ENCODE peak calls at places on chromosomes 16 and 17, in ten cellular contexts. N is IMR-90, T is cardiac muscle cell, J is neural progenitor cell, P is ovary, Q is prostate gland, R is tibial nerve, M is adrenal gland, K is heart right ventricle, L is K562. F is an unnamed sample.

GRCh38 chr17:55265434-55266021 is 768 bp downstream of the HLF start:
- DNase-seq in N (no peak), T (no peak), J (peak), P (peak), Q (no peak), R (no peak), M (peak), K (peak), L (no peak), F (no peak)

GRCh38 chr17:50691550-50692447 is 15.9 kb downstream of the ANKRD40 start:
- DNase-seq in N (no peak), T (no peak), J (no peak), P (no peak), Q (no peak), R (no peak), M (no peak), K (no peak), L (no peak), F (no peak)

GRCh38 chr17:73986641-73987177 is 216.8 kb upstream of the RPL38 start:
- DNase-seq in N (no peak), T (no peak), J (no peak), P (no peak), Q (no peak), R (no peak), M (no peak), K (no peak), L (no peak), F (no peak)

GRCh38 chr16:48382131-48382530 is 3.1 kb downstream of the SIAH1 start:
- DNase-seq in N (no peak), T (no peak), J (no peak), P (no peak), Q (no peak), R (no peak), M (no peak), K (no peak), L (no peak), F (no peak)

GRCh38 chr17:8900626-8901585 is 33.4 kb upstream of the PIK3R6 start:
- DNase-seq in N (no peak), T (no peak), J (no peak), P (no peak), Q (no peak), R (no peak), M (no peak), K (no peak), L (no peak), F (peak)

GRCh38 chr17:38324141-38324540 is 19.6 kb downstream of the GPR179 start:
- DNase-seq in N (no peak), T (no peak), J (no peak), P (no peak), Q (no peak), R (no peak), M (no peak), K (no peak), L (no peak), F (no peak)

GRCh38 chr16:12157510-12158093 is 181.1 kb downstream of the SNX29 start:
- DNase-seq in N (peak), T (no peak), J (no peak), P (no peak), Q (no peak), R (no peak), M (no peak), K (no peak), L (no peak), F (no peak)

GRCh38 chr16:64250866-64251265 is 871.0 kb downstream of the CDH11 start:
- DNase-seq in N (peak), T (peak), J (no peak), P (no peak), Q (no peak), R (no peak), M (no peak), K (no peak), L (no peak), F (no peak)

GRCh38 chr17:75844530-75845057 is 390 bp upstream of the UNC13D start:
- DNase-seq in N (no peak), T (no peak), J (no peak), P (no peak), Q (peak), R (no peak), M (peak), K (no peak), L (peak), F (no peak)

GRCh38 chr16:11183035-11183812 is 72.8 kb downstream of the SOCS1 start:
- DNase-seq in N (no peak), T (no peak), J (peak), P (no peak), Q (no peak), R (no peak), M (no peak), K (no peak), L (no peak), F (no peak)

GRCh38 chr17:6478486-6478885 is 34.2 kb downstream of the PIMREG start:
- DNase-seq in N (no peak), T (no peak), J (no peak), P (no peak), Q (no peak), R (no peak), M (no peak), K (no peak), L (no peak), F (no peak)

GRCh38 chr16:474420-475122 is 49.1 kb downstream of the RAB11FIP3 start:
- DNase-seq in N (no peak), T (no peak), J (no peak), P (no peak), Q (no peak), R (no peak), M (no peak), K (no peak), L (no peak), F (no peak)
- H3K27ac ChIP-seq in N (no peak), T (peak), J (no peak), P (no peak), Q (no peak), R (no peak), M (no peak), K (no peak), L (no peak), F (no peak)

GRCh38 chr16:564690-565419 is 1.9 kb upstream of the NHLRC4 start:
- DNase-seq in N (no peak), T (no peak), J (no peak), P (no peak), Q (no peak), R (no peak), M (no peak), K (no peak), L (no peak), F (no peak)
- H3K27ac ChIP-seq in N (no peak), T (peak), J (no peak), P (peak), Q (no peak), R (no peak), M (no peak), K (no peak), L (no peak), F (no peak)

DNA sequence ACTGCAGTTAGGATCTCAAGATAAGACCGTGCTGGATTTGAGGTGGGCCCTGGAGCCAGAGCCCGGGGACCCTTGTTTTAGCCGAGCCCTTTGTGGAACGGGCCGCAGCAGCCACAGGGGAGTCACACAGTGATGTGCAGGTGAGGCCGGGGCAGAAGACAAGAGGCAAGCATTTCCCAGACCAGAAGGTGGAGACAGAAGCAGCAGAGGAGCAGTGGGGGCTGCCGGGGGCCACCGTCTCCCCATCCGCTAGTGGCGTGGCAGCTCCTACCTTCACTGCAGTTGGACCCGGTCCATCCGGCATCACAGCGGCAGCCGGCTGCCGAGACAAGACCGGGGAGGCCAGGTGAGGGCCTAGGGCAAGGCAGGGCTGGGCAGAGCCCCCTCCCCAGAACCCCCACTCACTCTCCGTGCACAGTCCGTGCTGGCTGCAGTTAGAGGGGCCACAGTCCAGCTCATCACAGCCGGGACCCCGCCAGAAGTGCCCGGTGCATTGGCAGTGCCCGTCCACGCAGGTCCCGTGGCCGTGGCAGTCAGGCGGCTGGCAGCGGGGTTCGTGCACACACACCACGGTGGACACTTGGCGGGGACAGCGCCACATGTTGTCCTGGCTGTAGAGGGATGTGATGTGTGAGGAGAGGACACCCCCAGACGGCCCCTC is 6.0 kb downstream of the NAGPA start:
- DNase-seq in N (no peak), T (no peak), J (no peak), P (no peak), Q (no peak), R (no peak), M (no peak), K (no peak), L (no peak), F (no peak)
- H3K27ac ChIP-seq in N (no peak), T (no peak), J (no peak), P (no peak), Q (no peak), R (no peak), M (no peak), K (no peak), L (no peak), F (no peak)

DNA sequence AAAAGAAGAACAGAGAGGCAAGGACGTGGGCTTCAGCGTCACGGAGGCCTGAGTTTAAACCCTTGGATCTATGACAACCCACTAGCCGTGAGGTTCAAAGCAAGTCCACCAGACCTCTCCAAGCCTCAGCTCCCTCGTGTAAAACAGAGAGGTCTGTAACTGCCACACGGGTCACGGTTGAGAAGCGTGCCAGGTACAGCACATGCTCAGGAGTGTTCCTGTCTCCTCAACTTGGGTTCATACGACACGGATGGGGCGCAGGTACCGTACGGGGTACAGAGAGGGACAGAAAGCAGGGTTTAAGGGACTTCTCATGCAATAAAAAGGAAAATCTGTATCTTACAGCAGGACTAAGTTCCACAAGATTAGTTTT is 91.7 kb downstream of the NXN start:
- DNase-seq in N (no peak), T (no peak), J (no peak), P (no peak), Q (no peak), R (no peak), M (no peak), K (no peak), L (no peak), F (no peak)
- H3K27ac ChIP-seq in N (no peak), T (peak), J (peak), P (no peak), Q (peak), R (peak), M (no peak), K (no peak), L (no peak), F (no peak)

GRCh38 chr16:9932919-9933653 is 249.1 kb downstream of the GRIN2A start:
- DNase-seq in N (no peak), T (no peak), J (no peak), P (no peak), Q (no peak), R (no peak), M (no peak), K (no peak), L (no peak), F (no peak)
- H3K27ac ChIP-seq in N (no peak), T (no peak), J (no peak), P (no peak), Q (no peak), R (no peak), M (no peak), K (no peak), L (no peak), F (no peak)

GRCh38 chr17:72705905-72706395 is 386.5 kb downstream of the SLC39A11 start:
- DNase-seq in N (no peak), T (no peak), J (no peak), P (no peak), Q (no peak), R (no peak), M (no peak), K (no peak), L (no peak), F (no peak)
- H3K27ac ChIP-seq in N (no peak), T (no peak), J (peak), P (no peak), Q (peak), R (no peak), M (no peak), K (no peak), L (no peak), F (no peak)

GRCh38 chr17:81581758-81582157 is 29.6 kb upstream of the FAAP100 start:
- DNase-seq in N (no peak), T (no peak), J (no peak), P (no peak), Q (no peak), R (no peak), M (no peak), K (no peak), L (no peak), F (no peak)

GRCh38 chr17:81582769-81583168 is 30.6 kb upstream of the FAAP100 start:
- DNase-seq in N (no peak), T (no peak), J (no peak), P (no peak), Q (no peak), R (no peak), M (no peak), K (no peak), L (no peak), F (no peak)

GRCh38 chr17:81582341-81582740 is 30.2 kb upstream of the FAAP100 start:
- DNase-seq in N (peak), T (no peak), J (no peak), P (no peak), Q (no peak), R (no peak), M (no peak), K (no peak), L (no peak), F (no peak)

GRCh38 chr17:81586096-81586495 is 33.9 kb upstream of the FAAP100 start:
- DNase-seq in N (no peak), T (no peak), J (no peak), P (no peak), Q (no peak), R (no peak), M (no peak), K (no peak), L (no peak), F (no peak)

DNA sequence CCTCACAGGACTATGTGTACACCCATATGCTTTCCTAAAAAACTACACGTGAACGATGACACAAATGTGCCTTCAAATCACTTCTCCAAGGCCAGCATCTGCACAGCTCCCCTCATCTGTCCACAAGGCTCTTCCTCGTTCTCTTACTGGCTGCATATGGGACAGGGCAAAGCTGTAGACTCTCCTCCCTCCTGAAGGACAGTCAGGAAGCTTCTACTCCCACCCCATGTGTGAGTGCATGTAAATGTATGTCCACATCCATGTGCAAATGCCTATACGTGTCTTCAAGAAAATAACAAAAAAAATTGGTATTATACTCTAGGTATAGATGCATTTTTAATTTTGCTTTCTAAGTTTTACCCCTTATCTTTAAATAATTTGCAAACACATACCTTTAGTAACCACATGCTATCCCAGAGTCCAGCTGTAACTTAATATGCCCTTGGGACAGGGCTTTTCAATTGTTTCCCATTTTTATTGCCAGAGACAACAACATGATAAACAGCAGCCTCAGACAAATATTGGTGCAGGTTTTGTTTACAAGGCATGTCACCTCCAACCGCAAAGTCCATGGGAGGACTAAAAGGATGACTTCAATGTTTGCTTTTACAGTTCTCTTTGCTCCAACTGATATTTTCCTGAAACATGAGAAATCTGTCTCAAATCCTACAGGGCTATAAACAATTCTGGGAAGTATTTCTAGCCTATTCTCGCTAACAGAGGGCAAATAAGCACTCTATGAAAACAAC is 31.6 kb upstream of the FAAP100 start:
- DNase-seq in N (peak), T (no peak), J (no peak), P (no peak), Q (no peak), R (no peak), M (no peak), K (no peak), L (no peak), F (no peak)
- H3K27ac ChIP-seq in N (no peak), T (no peak), J (no peak), P (no peak), Q (no peak), R (no peak), M (no peak), K (no peak), L (no peak), F (no peak)

GRCh38 chr17:40462343-40463121 is 19.3 kb downstream of the IGFBP4 start:
- DNase-seq in N (no peak), T (no peak), J (no peak), P (peak), Q (no peak), R (no peak), M (peak), K (no peak), L (no peak), F (no peak)

GRCh38 chr17:40461036-40461721 is 17.9 kb downstream of the IGFBP4 start:
- DNase-seq in N (no peak), T (no peak), J (no peak), P (no peak), Q (no peak), R (no peak), M (peak), K (no peak), L (no peak), F (no peak)

GRCh38 chr17:40463122-40463550 is 19.9 kb downstream of the IGFBP4 start:
- DNase-seq in N (no peak), T (no peak), J (peak), P (no peak), Q (no peak), R (no peak), M (peak), K (no peak), L (no peak), F (no peak)

GRCh38 chr17:40460585-40460975 is 17.3 kb downstream of the IGFBP4 start:
- DNase-seq in N (no peak), T (no peak), J (no peak), P (no peak), Q (no peak), R (no peak), M (no peak), K (no peak), L (no peak), F (no peak)

DNA sequence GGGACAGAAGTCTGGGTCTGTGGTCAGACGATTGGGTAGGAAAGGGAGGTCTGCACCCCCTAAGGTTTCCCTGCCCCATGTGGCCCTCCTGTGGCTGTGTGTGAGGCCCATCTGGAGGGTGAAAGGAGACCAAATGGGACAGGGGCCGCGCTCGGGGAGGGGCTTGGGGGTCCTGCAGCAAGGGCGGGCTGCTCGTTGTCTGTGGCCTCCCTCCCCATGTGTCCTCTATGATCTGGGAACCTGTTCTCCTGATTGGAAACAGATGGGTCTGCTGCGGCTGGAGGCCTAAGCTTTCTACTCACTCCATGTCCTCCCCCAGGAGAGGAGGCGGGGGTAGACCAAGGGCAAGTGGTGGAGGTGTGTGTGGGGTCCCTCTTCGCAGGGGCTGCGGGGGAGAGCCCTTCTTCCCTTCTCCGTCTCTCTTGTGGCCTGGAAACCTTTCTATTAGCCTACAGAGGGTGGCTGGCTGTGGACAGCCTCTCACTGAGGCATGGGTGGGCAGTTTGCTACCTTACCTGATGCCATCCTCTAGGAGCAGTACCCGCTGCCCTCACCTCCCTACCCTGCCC is 18.6 kb downstream of the IGFBP4 start:
- DNase-seq in N (no peak), T (no peak), J (no peak), P (peak), Q (no peak), R (no peak), M (peak), K (no peak), L (no peak), F (no peak)
- H3K27ac ChIP-seq in N (peak), T (no peak), J (no peak), P (peak), Q (peak), R (peak), M (peak), K (no peak), L (no peak), F (no peak)

DNA sequence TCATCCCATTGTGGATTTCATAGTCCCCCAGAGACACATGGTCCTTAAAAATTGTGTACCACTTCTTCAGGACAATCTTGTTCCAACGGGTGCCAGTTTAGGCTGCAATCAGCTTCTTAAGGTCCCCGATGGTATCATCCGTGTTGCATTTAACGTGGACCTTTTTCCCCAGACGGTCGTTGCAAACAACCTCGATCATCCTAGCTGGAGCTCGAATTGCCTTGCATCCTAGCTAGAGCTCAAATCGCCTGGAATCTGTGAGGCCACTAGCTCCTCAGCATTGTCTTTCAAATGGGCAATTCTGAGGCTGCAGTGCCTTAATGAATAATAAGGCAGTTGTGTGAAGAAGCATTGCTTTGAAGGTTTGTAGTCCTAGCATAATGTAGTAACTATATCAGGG is 37.7 kb upstream of the RHBDL3 start:
- DNase-seq in N (no peak), T (no peak), J (peak), P (no peak), Q (no peak), R (no peak), M (no peak), K (no peak), L (no peak), F (no peak)
- H3K27ac ChIP-seq in N (no peak), T (no peak), J (peak), P (no peak), Q (no peak), R (no peak), M (no peak), K (no peak), L (no peak), F (no peak)